ENCODE peak calls at places on chromosomes 4 and X, in ten cellular contexts. M is right lobe of liver, U is fibroblast of the aortic adventitia, F is AG09309, N is endodermal cell, W is PC-3, C is H1, R is neural progenitor cell, H is sigmoid colon, G is aorta. J is an unnamed sample.

GRCh38 chr4:36824682-36825081 is 419.9 kb upstream of the NWD2 start:
- DNase-seq in U (no peak), N (peak; percentile 55), F (no peak), H (no peak), W (peak; percentile 18), M (no peak), R (no peak), C (no peak), G (no peak), J (no peak)

GRCh38 chrX:121802881-121803412 is 755.5 kb downstream of the GLUD2 start:
- DNase-seq in M (no peak), F (no peak), W (no peak), H (no peak), C (no peak), G (no peak), R (no peak), U (no peak), N (no peak), J (no peak)

GRCh38 chr4:40196724-40197281 is at the start of gene RHOH:
- DNase-seq in W (no peak), M (no peak), U (no peak), F (no peak), N (peak; percentile 61), C (no peak), R (peak; percentile 71), G (no peak), H (no peak), J (peak; percentile 37)

GRCh38 chr4:48268956-48269860 is at the start of gene TEC:
- DNase-seq in F (no peak), W (peak; percentile 50), U (no peak), H (peak; percentile 73), G (peak; percentile 84), M (peak; percentile 60), C (peak; percentile 17), R (peak; percentile 56), N (peak; percentile 89), J (peak; percentile 66)

GRCh38 chr4:162011039-162011438 is 152.8 kb downstream of the FSTL5 start:
- DNase-seq in F (no peak), W (no peak), C (no peak), R (no peak), M (no peak), U (no peak), G (no peak), N (no peak), H (no peak), J (no peak)

GRCh38 chrX:111095974-111096870 is at the start of gene PAK3:
- DNase-seq in C (no peak), U (peak; percentile 64), F (no peak), H (peak; percentile 84), N (peak; percentile 87), W (peak; percentile 65), M (peak; percentile 29), R (peak; percentile 79), G (peak; percentile 83), J (peak; percentile 22)

GRCh38 chr4:118279328-118279727 is 73.5 kb downstream of the PRSS12 start:
- DNase-seq in R (no peak), H (no peak), G (no peak), C (no peak), U (peak; percentile 22), W (no peak), M (no peak), N (no peak), F (no peak), J (no peak)

GRCh38 chr4:11463707-11464106 is 35.0 kb upstream of the HS3ST1 start:
- DNase-seq in W (no peak), M (no peak), F (no peak), R (no peak), H (no peak), N (no peak), G (no peak), C (no peak), U (no peak), J (no peak)

GRCh38 chr4:113548303-113548702 is 213.2 kb downstream of the CAMK2D start:
- DNase-seq in F (no peak), G (no peak), U (no peak), C (no peak), R (no peak), N (no peak), W (no peak), H (no peak), M (no peak), J (peak; percentile 20)

GRCh38 chr4:180057198-180057821 is 2185.9 kb upstream of the TENM3 start:
- DNase-seq in W (no peak), H (no peak), M (no peak), F (no peak), U (no peak), C (no peak), N (peak; percentile 59), G (no peak), R (peak; percentile 39), J (no peak)

GRCh38 chrX:88202149-88202548 is 544.9 kb upstream of the CPXCR1 start:
- DNase-seq in M (no peak), C (no peak), W (no peak), R (peak; percentile 20), U (no peak), G (no peak), N (no peak), F (no peak), H (no peak), J (no peak)

GRCh38 chr4:37816719-37817118 is 9.8 kb upstream of the PGM2 start:
- DNase-seq in N (no peak), F (no peak), W (no peak), H (no peak), C (no peak), U (no peak), G (no peak), M (no peak), R (no peak), J (no peak)

GRCh38 chr4:4666187-4666586 is 124.3 kb upstream of the STX18 start:
- DNase-seq in H (no peak), F (no peak), W (no peak), C (no peak), M (no peak), U (no peak), R (no peak), N (no peak), G (no peak), J (no peak)

GRCh38 chr4:120049732-120050494 is 16.7 kb downstream of the MAD2L1 start:
- DNase-seq in U (peak; percentile 93), W (peak; percentile 80), N (peak; percentile 95), G (peak; percentile 76), H (peak; percentile 93), R (peak; percentile 76), M (peak; percentile 58), F (peak; percentile 71), C (peak; percentile 67), J (peak; percentile 90)

GRCh38 chr4:184269879-184270430 is 52.3 kb upstream of the ENPP6 start:
- DNase-seq in W (no peak), N (no peak), C (no peak), F (no peak), H (no peak), M (no peak), G (no peak), U (no peak), R (no peak), J (no peak)

GRCh38 chr4:184270808-184271413 is 53.2 kb upstream of the ENPP6 start:
- DNase-seq in H (no peak), C (no peak), U (no peak), R (no peak), W (no peak), F (no peak), N (peak; percentile 6), M (no peak), G (no peak), J (no peak)

GRCh38 chr4:184274288-184274951 is 56.7 kb upstream of the ENPP6 start:
- DNase-seq in F (no peak), H (no peak), C (no peak), U (no peak), R (no peak), W (no peak), G (no peak), N (peak; percentile 44), M (no peak), J (no peak)

GRCh38 chr4:184275766-184276165 is 58.1 kb upstream of the ENPP6 start:
- DNase-seq in M (no peak), U (no peak), H (no peak), C (no peak), F (no peak), G (no peak), R (no peak), N (no peak), W (no peak), J (no peak)

GRCh38 chr4:184273166-184274147 is 55.8 kb upstream of the ENPP6 start:
- DNase-seq in N (peak; percentile 34), R (no peak), H (no peak), W (no peak), U (no peak), M (no peak), G (no peak), F (no peak), C (no peak), J (no peak)
- H3K4me3 ChIP-seq in N (no peak overlapping the region), R (no peak overlapping the region), H (no peak overlapping the region), W (no peak overlapping the region), U (no peak overlapping the region), M (no peak overlapping the region), G (no peak overlapping the region), F (no peak overlapping the region), C (no peak overlapping the region), J (no peak overlapping the region)

GRCh38 chr4:71230613-71231012 is 108.2 kb upstream of the SLC4A4 start:
- DNase-seq in H (no peak), N (no peak), M (no peak), F (no peak), C (no peak), U (no peak), G (no peak), R (no peak), W (no peak), J (peak; percentile 22)
- H3K4me3 ChIP-seq in H (no peak overlapping the region), N (no peak overlapping the region), M (peak overlapping the region; percentile 29), F (no peak overlapping the region), C (no peak overlapping the region), U (no peak overlapping the region), G (no peak overlapping the region), R (no peak overlapping the region), W (no peak overlapping the region), J (no peak overlapping the region)

DNA sequence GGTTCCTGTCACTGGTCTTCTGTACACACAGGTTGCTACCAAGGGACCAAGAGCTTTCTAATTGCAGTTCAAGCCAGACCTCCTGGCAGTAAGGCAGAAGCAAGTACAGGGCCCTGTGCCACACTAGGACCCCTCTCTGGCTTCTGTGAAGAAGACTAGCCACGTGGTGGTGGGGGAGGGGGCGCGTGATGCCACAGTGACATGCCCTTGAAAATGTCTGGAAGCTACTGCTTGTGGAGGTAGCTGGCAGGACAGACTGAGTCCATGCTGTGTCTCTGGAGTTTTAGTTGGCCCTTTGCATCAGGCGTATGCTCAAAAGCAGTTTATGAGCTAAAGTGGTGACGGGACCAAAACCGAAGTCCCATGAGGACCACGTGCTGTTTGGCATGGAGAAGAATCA is 50.9 kb downstream of the RTL5 start:
- DNase-seq in H (no peak), R (no peak), W (no peak), G (no peak), C (no peak), U (no peak), N (no peak), F (no peak), M (no peak), J (no peak)
- H3K4me3 ChIP-seq in H (no peak overlapping the region), R (no peak overlapping the region), W (no peak overlapping the region), G (no peak overlapping the region), C (no peak overlapping the region), U (no peak overlapping the region), N (no peak overlapping the region), F (no peak overlapping the region), M (no peak overlapping the region), J (no peak overlapping the region)

DNA sequence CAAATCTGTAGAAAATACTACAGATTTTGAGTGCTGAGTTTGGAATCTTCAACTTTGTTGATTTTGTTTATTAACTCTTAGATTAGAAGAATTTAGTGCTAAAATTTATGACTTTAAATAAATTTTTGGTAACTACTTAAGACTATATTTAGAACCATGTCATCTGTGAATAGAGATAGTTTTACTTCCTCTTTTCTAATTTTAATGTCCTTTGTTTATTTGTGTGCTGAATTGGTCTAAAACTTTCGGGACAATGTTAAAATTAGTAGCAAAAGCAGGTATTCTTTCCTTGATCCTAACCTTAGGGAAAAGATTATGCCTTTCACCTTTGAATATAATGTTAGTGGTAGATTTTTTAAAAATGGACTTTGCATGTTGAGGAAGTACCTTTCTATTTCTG is 119.7 kb upstream of the CXorf51A start:
- DNase-seq in M (no peak), R (no peak), N (no peak), W (no peak), G (no peak), U (no peak), F (no peak), H (no peak), C (no peak), J (no peak)
- H3K4me3 ChIP-seq in M (no peak overlapping the region), R (no peak overlapping the region), N (no peak overlapping the region), W (no peak overlapping the region), G (no peak overlapping the region), U (no peak overlapping the region), F (no peak overlapping the region), H (no peak overlapping the region), C (no peak overlapping the region), J (no peak overlapping the region)